ENCODE peak calls at places on chromosomes 1 and 21, in ten cellular contexts. One of them, this sample, is unnamed.

GRCh38 chr1:165577707-165578106 is 33.9 kb downstream of the LRRC52 start:
- DNase-seq in pancreas: no peak
- DNase-seq in NCI-H345: no peak
- DNase-seq in stimulated activated CD4-positive, alpha-beta T cell treated with anti-CD3 and anti-CD28 coated beads, TNF-alpha, amount 100 ng/mL, for 48 hours: no peak
- DNase-seq in thoracic aorta: no peak
- DNase-seq in T1000: no peak
- DNase-seq in nucleus accumbens: no peak
- DNase-seq in cardiac septum: no peak
- DNase-seq in activated T-cell treated with anti-CD3 and anti-CD28 coated beads for 4 hours: no peak
- DNase-seq in RWPE2: no peak
- DNase-seq in this sample: no peak

GRCh38 chr1:76501136-76501535 is 366.1 kb upstream of the ST6GALNAC5 start:
- DNase-seq in activated T-cell treated with anti-CD3 and anti-CD28 coated beads for 4 hours: no peak
- DNase-seq in stimulated activated CD4-positive, alpha-beta T cell treated with anti-CD3 and anti-CD28 coated beads, TNF-alpha, amount 100 ng/mL, for 48 hours: no peak
- DNase-seq in T1000: no peak
- DNase-seq in cardiac septum: no peak
- DNase-seq in thoracic aorta: no peak
- DNase-seq in pancreas: no peak
- DNase-seq in RWPE2: no peak
- DNase-seq in NCI-H345: no peak
- DNase-seq in nucleus accumbens: no peak
- DNase-seq in this sample: no peak

GRCh38 chr1:177172866-177173265 is 2.1 kb downstream of the BRINP2 start:
- DNase-seq in pancreas: no peak
- DNase-seq in NCI-H345: no peak
- DNase-seq in cardiac septum: no peak
- DNase-seq in nucleus accumbens: no peak
- DNase-seq in RWPE2: no peak
- DNase-seq in thoracic aorta: no peak
- DNase-seq in stimulated activated CD4-positive, alpha-beta T cell treated with anti-CD3 and anti-CD28 coated beads, TNF-alpha, amount 100 ng/mL, for 48 hours: no peak
- DNase-seq in activated T-cell treated with anti-CD3 and anti-CD28 coated beads for 4 hours: no peak
- DNase-seq in T1000: peak
- DNase-seq in this sample: no peak

GRCh38 chr1:152506899-152507498 is 3.6 kb upstream of the LCE5A start:
- DNase-seq in cardiac septum: no peak
- DNase-seq in NCI-H345: no peak
- DNase-seq in nucleus accumbens: no peak
- DNase-seq in pancreas: no peak
- DNase-seq in activated T-cell treated with anti-CD3 and anti-CD28 coated beads for 4 hours: no peak
- DNase-seq in stimulated activated CD4-positive, alpha-beta T cell treated with anti-CD3 and anti-CD28 coated beads, TNF-alpha, amount 100 ng/mL, for 48 hours: no peak
- DNase-seq in T1000: no peak
- DNase-seq in thoracic aorta: no peak
- DNase-seq in RWPE2: no peak
- DNase-seq in this sample: no peak

GRCh38 chr21:15848632-15849031 is 118.8 kb downstream of the USP25 start:
- DNase-seq in cardiac septum: no peak
- DNase-seq in T1000: no peak
- DNase-seq in activated T-cell treated with anti-CD3 and anti-CD28 coated beads for 4 hours: no peak
- DNase-seq in thoracic aorta: no peak
- DNase-seq in pancreas: no peak
- DNase-seq in NCI-H345: no peak
- DNase-seq in stimulated activated CD4-positive, alpha-beta T cell treated with anti-CD3 and anti-CD28 coated beads, TNF-alpha, amount 100 ng/mL, for 48 hours: no peak
- DNase-seq in RWPE2: no peak
- DNase-seq in nucleus accumbens: no peak
- DNase-seq in this sample: no peak

GRCh38 chr1:21287905-21288514 is 2.3 kb downstream of the ECE1 start:
- DNase-seq in cardiac septum: no peak
- DNase-seq in T1000: no peak
- DNase-seq in stimulated activated CD4-positive, alpha-beta T cell treated with anti-CD3 and anti-CD28 coated beads, TNF-alpha, amount 100 ng/mL, for 48 hours: no peak
- DNase-seq in NCI-H345: no peak
- DNase-seq in pancreas: no peak
- DNase-seq in RWPE2: no peak
- DNase-seq in activated T-cell treated with anti-CD3 and anti-CD28 coated beads for 4 hours: no peak
- DNase-seq in thoracic aorta: no peak
- DNase-seq in nucleus accumbens: no peak
- DNase-seq in this sample: no peak

GRCh38 chr1:57874426-57874825 is 450.6 kb upstream of the DAB1 start:
- DNase-seq in pancreas: no peak
- DNase-seq in stimulated activated CD4-positive, alpha-beta T cell treated with anti-CD3 and anti-CD28 coated beads, TNF-alpha, amount 100 ng/mL, for 48 hours: no peak
- DNase-seq in cardiac septum: no peak
- DNase-seq in T1000: no peak
- DNase-seq in nucleus accumbens: no peak
- DNase-seq in activated T-cell treated with anti-CD3 and anti-CD28 coated beads for 4 hours: no peak
- DNase-seq in NCI-H345: peak
- DNase-seq in thoracic aorta: no peak
- DNase-seq in RWPE2: no peak
- DNase-seq in this sample: no peak

GRCh38 chr1:24596401-24596880 is 40.6 kb downstream of the NCMAP start:
- DNase-seq in thoracic aorta: no peak
- DNase-seq in T1000: no peak
- DNase-seq in activated T-cell treated with anti-CD3 and anti-CD28 coated beads for 4 hours: no peak
- DNase-seq in cardiac septum: no peak
- DNase-seq in RWPE2: no peak
- DNase-seq in pancreas: no peak
- DNase-seq in NCI-H345: no peak
- DNase-seq in nucleus accumbens: no peak
- DNase-seq in stimulated activated CD4-positive, alpha-beta T cell treated with anti-CD3 and anti-CD28 coated beads, TNF-alpha, amount 100 ng/mL, for 48 hours: no peak
- DNase-seq in this sample: no peak

GRCh38 chr1:204623894-204624361 is 61.6 kb downstream of the LRRN2 start:
- DNase-seq in NCI-H345: no peak
- DNase-seq in cardiac septum: no peak
- DNase-seq in pancreas: no peak
- DNase-seq in activated T-cell treated with anti-CD3 and anti-CD28 coated beads for 4 hours: no peak
- DNase-seq in stimulated activated CD4-positive, alpha-beta T cell treated with anti-CD3 and anti-CD28 coated beads, TNF-alpha, amount 100 ng/mL, for 48 hours: no peak
- DNase-seq in RWPE2: no peak
- DNase-seq in T1000: no peak
- DNase-seq in thoracic aorta: no peak
- DNase-seq in nucleus accumbens: no peak
- DNase-seq in this sample: no peak

GRCh38 chr1:41690331-41690730 is 205.8 kb upstream of the EDN2 start:
- DNase-seq in activated T-cell treated with anti-CD3 and anti-CD28 coated beads for 4 hours: no peak
- DNase-seq in cardiac septum: no peak
- DNase-seq in pancreas: no peak
- DNase-seq in stimulated activated CD4-positive, alpha-beta T cell treated with anti-CD3 and anti-CD28 coated beads, TNF-alpha, amount 100 ng/mL, for 48 hours: no peak
- DNase-seq in T1000: no peak
- DNase-seq in RWPE2: peak
- DNase-seq in nucleus accumbens: no peak
- DNase-seq in thoracic aorta: no peak
- DNase-seq in NCI-H345: no peak
- DNase-seq in this sample: no peak

GRCh38 chr21:26169061-26169610 is 1.4 kb downstream of the APP start:
- DNase-seq in RWPE2: no peak
- DNase-seq in thoracic aorta: no peak
- DNase-seq in nucleus accumbens: peak
- DNase-seq in NCI-H345: peak
- DNase-seq in stimulated activated CD4-positive, alpha-beta T cell treated with anti-CD3 and anti-CD28 coated beads, TNF-alpha, amount 100 ng/mL, for 48 hours: peak
- DNase-seq in T1000: peak
- DNase-seq in cardiac septum: no peak
- DNase-seq in activated T-cell treated with anti-CD3 and anti-CD28 coated beads for 4 hours: peak
- DNase-seq in pancreas: no peak
- DNase-seq in this sample: peak

GRCh38 chr1:203435628-203436027 is 40.0 kb upstream of the PRELP start:
- DNase-seq in thoracic aorta: no peak
- DNase-seq in T1000: no peak
- DNase-seq in stimulated activated CD4-positive, alpha-beta T cell treated with anti-CD3 and anti-CD28 coated beads, TNF-alpha, amount 100 ng/mL, for 48 hours: no peak
- DNase-seq in NCI-H345: no peak
- DNase-seq in pancreas: no peak
- DNase-seq in activated T-cell treated with anti-CD3 and anti-CD28 coated beads for 4 hours: no peak
- DNase-seq in RWPE2: no peak
- DNase-seq in cardiac septum: no peak
- DNase-seq in nucleus accumbens: no peak
- DNase-seq in this sample: no peak

GRCh38 chr1:160761886-160762285 is 22.8 kb downstream of the SLAMF7 start:
- DNase-seq in cardiac septum: no peak
- DNase-seq in pancreas: no peak
- DNase-seq in NCI-H345: no peak
- DNase-seq in RWPE2: no peak
- DNase-seq in stimulated activated CD4-positive, alpha-beta T cell treated with anti-CD3 and anti-CD28 coated beads, TNF-alpha, amount 100 ng/mL, for 48 hours: no peak
- DNase-seq in nucleus accumbens: no peak
- DNase-seq in thoracic aorta: no peak
- DNase-seq in activated T-cell treated with anti-CD3 and anti-CD28 coated beads for 4 hours: no peak
- DNase-seq in T1000: no peak
- DNase-seq in this sample: no peak

GRCh38 chr1:45685308-45686080 is 839 bp downstream of the GPBP1L1 start:
- DNase-seq in T1000: no peak
- DNase-seq in pancreas: no peak
- DNase-seq in stimulated activated CD4-positive, alpha-beta T cell treated with anti-CD3 and anti-CD28 coated beads, TNF-alpha, amount 100 ng/mL, for 48 hours: no peak
- DNase-seq in cardiac septum: no peak
- DNase-seq in activated T-cell treated with anti-CD3 and anti-CD28 coated beads for 4 hours: no peak
- DNase-seq in thoracic aorta: no peak
- DNase-seq in nucleus accumbens: no peak
- DNase-seq in NCI-H345: no peak
- DNase-seq in RWPE2: no peak
- DNase-seq in this sample: no peak

GRCh38 chr1:228064296-228064695 is 18.2 kb upstream of the ARF1 start:
- DNase-seq in activated T-cell treated with anti-CD3 and anti-CD28 coated beads for 4 hours: no peak
- DNase-seq in pancreas: no peak
- DNase-seq in T1000: no peak
- DNase-seq in cardiac septum: no peak
- DNase-seq in nucleus accumbens: no peak
- DNase-seq in RWPE2: no peak
- DNase-seq in thoracic aorta: no peak
- DNase-seq in NCI-H345: no peak
- DNase-seq in stimulated activated CD4-positive, alpha-beta T cell treated with anti-CD3 and anti-CD28 coated beads, TNF-alpha, amount 100 ng/mL, for 48 hours: no peak
- DNase-seq in this sample: no peak

GRCh38 chr1:32869844-32870614 is 683 bp downstream of the FNDC5 start:
- DNase-seq in cardiac septum: peak
- DNase-seq in T1000: no peak
- DNase-seq in NCI-H345: no peak
- DNase-seq in nucleus accumbens: no peak
- DNase-seq in activated T-cell treated with anti-CD3 and anti-CD28 coated beads for 4 hours: no peak
- DNase-seq in thoracic aorta: no peak
- DNase-seq in RWPE2: no peak
- DNase-seq in pancreas: no peak
- DNase-seq in stimulated activated CD4-positive, alpha-beta T cell treated with anti-CD3 and anti-CD28 coated beads, TNF-alpha, amount 100 ng/mL, for 48 hours: no peak
- DNase-seq in this sample: no peak

GRCh38 chr1:54517536-54517935 is 30.5 kb upstream of the ACOT11 start:
- DNase-seq in RWPE2: peak
- DNase-seq in activated T-cell treated with anti-CD3 and anti-CD28 coated beads for 4 hours: no peak
- DNase-seq in stimulated activated CD4-positive, alpha-beta T cell treated with anti-CD3 and anti-CD28 coated beads, TNF-alpha, amount 100 ng/mL, for 48 hours: no peak
- DNase-seq in NCI-H345: no peak
- DNase-seq in T1000: no peak
- DNase-seq in nucleus accumbens: no peak
- DNase-seq in pancreas: no peak
- DNase-seq in cardiac septum: peak
- DNase-seq in thoracic aorta: no peak
- DNase-seq in this sample: no peak

GRCh38 chr1:163772266-163772665 is 450.5 kb downstream of the NUF2 start:
- DNase-seq in pancreas: no peak
- DNase-seq in nucleus accumbens: no peak
- DNase-seq in NCI-H345: no peak
- DNase-seq in stimulated activated CD4-positive, alpha-beta T cell treated with anti-CD3 and anti-CD28 coated beads, TNF-alpha, amount 100 ng/mL, for 48 hours: no peak
- DNase-seq in T1000: no peak
- DNase-seq in cardiac septum: no peak
- DNase-seq in thoracic aorta: no peak
- DNase-seq in RWPE2: no peak
- DNase-seq in activated T-cell treated with anti-CD3 and anti-CD28 coated beads for 4 hours: no peak
- DNase-seq in this sample: no peak

GRCh38 chr1:192821296-192821695 is 12.5 kb downstream of the RGS2 start:
- DNase-seq in activated T-cell treated with anti-CD3 and anti-CD28 coated beads for 4 hours: no peak
- DNase-seq in thoracic aorta: no peak
- DNase-seq in RWPE2: no peak
- DNase-seq in stimulated activated CD4-positive, alpha-beta T cell treated with anti-CD3 and anti-CD28 coated beads, TNF-alpha, amount 100 ng/mL, for 48 hours: no peak
- DNase-seq in nucleus accumbens: no peak
- DNase-seq in pancreas: no peak
- DNase-seq in cardiac septum: no peak
- DNase-seq in NCI-H345: no peak
- DNase-seq in T1000: no peak
- DNase-seq in this sample: no peak

GRCh38 chr1:171270806-171271205 is 22.5 kb downstream of the FMO1 start:
- DNase-seq in T1000: no peak
- DNase-seq in stimulated activated CD4-positive, alpha-beta T cell treated with anti-CD3 and anti-CD28 coated beads, TNF-alpha, amount 100 ng/mL, for 48 hours: no peak
- DNase-seq in thoracic aorta: no peak
- DNase-seq in nucleus accumbens: no peak
- DNase-seq in activated T-cell treated with anti-CD3 and anti-CD28 coated beads for 4 hours: no peak
- DNase-seq in RWPE2: no peak
- DNase-seq in NCI-H345: no peak
- DNase-seq in pancreas: no peak
- DNase-seq in cardiac septum: no peak
- DNase-seq in this sample: no peak

GRCh38 chr1:9477535-9477934 is 61.7 kb upstream of the SLC25A33 start:
- DNase-seq in RWPE2: no peak
- DNase-seq in stimulated activated CD4-positive, alpha-beta T cell treated with anti-CD3 and anti-CD28 coated beads, TNF-alpha, amount 100 ng/mL, for 48 hours: no peak
- DNase-seq in activated T-cell treated with anti-CD3 and anti-CD28 coated beads for 4 hours: no peak
- DNase-seq in T1000: no peak
- DNase-seq in cardiac septum: no peak
- DNase-seq in thoracic aorta: no peak
- DNase-seq in nucleus accumbens: no peak
- DNase-seq in pancreas: no peak
- DNase-seq in NCI-H345: no peak
- DNase-seq in this sample: no peak

GRCh38 chr1:155001438-155001687 is 1.2 kb upstream of the ZBTB7B start:
- DNase-seq in stimulated activated CD4-positive, alpha-beta T cell treated with anti-CD3 and anti-CD28 coated beads, TNF-alpha, amount 100 ng/mL, for 48 hours: no peak
- DNase-seq in cardiac septum: no peak
- DNase-seq in T1000: no peak
- DNase-seq in RWPE2: no peak
- DNase-seq in thoracic aorta: no peak
- DNase-seq in activated T-cell treated with anti-CD3 and anti-CD28 coated beads for 4 hours: no peak
- DNase-seq in nucleus accumbens: no peak
- DNase-seq in NCI-H345: no peak
- DNase-seq in pancreas: no peak
- DNase-seq in this sample: no peak

GRCh38 chr21:41367598-41368360 is 6.0 kb downstream of the MX2 start:
- DNase-seq in thoracic aorta: no peak
- DNase-seq in cardiac septum: no peak
- DNase-seq in T1000: no peak
- DNase-seq in RWPE2: no peak
- DNase-seq in stimulated activated CD4-positive, alpha-beta T cell treated with anti-CD3 and anti-CD28 coated beads, TNF-alpha, amount 100 ng/mL, for 48 hours: no peak
- DNase-seq in pancreas: no peak
- DNase-seq in NCI-H345: no peak
- DNase-seq in nucleus accumbens: no peak
- DNase-seq in activated T-cell treated with anti-CD3 and anti-CD28 coated beads for 4 hours: no peak
- DNase-seq in this sample: no peak

GRCh38 chr1:110634455-110635281 is 28.5 kb upstream of the KCNA2 start:
- DNase-seq in thoracic aorta: peak
- DNase-seq in activated T-cell treated with anti-CD3 and anti-CD28 coated beads for 4 hours: peak
- DNase-seq in RWPE2: no peak
- DNase-seq in T1000: peak
- DNase-seq in cardiac septum: peak
- DNase-seq in pancreas: peak
- DNase-seq in stimulated activated CD4-positive, alpha-beta T cell treated with anti-CD3 and anti-CD28 coated beads, TNF-alpha, amount 100 ng/mL, for 48 hours: peak
- DNase-seq in nucleus accumbens: no peak
- DNase-seq in NCI-H345: no peak
- DNase-seq in this sample: no peak

GRCh38 chr21:43827015-43827611 is 37.7 kb downstream of the RRP1 start:
- DNase-seq in NCI-H345: no peak
- DNase-seq in pancreas: no peak
- DNase-seq in T1000: peak
- DNase-seq in nucleus accumbens: no peak
- DNase-seq in cardiac septum: no peak
- DNase-seq in activated T-cell treated with anti-CD3 and anti-CD28 coated beads for 4 hours: no peak
- DNase-seq in stimulated activated CD4-positive, alpha-beta T cell treated with anti-CD3 and anti-CD28 coated beads, TNF-alpha, amount 100 ng/mL, for 48 hours: no peak
- DNase-seq in thoracic aorta: no peak
- DNase-seq in RWPE2: no peak
- DNase-seq in this sample: no peak